ENCODE peak calls at places on chromosomes 1 and 21, in five cellular contexts. S is neural progenitor cell, G is H9, R is left ventricle myocardium inferior, A is mammary epithelial cell. Q is an unnamed sample.

GRCh38 chr1:53546409-53547155 is 87.4 kb downstream of the DMRTB1 start:
- DNase-seq in S (no peak), G (no peak), R (peak; percentile 2), A (no peak), Q (peak; percentile 33)

GRCh38 chr1:12014141-12014981 is 4.9 kb upstream of the MIIP start:
- DNase-seq in S (no peak), G (peak; percentile 65), R (no peak), A (peak; percentile 83), Q (peak; percentile 76)

GRCh38 chr1:153540394-153541361 is at the start of gene S100A5:
- DNase-seq in S (peak; percentile 1), G (no peak), R (no peak), A (peak; percentile 66), Q (no peak)

GRCh38 chr1:111417755-111418154 is 9.8 kb downstream of the OVGP1 start:
- DNase-seq in S (no peak), G (no peak), R (no peak), A (no peak), Q (no peak)

GRCh38 chr1:186236921-186237320 is 138.1 kb downstream of the TPR start:
- DNase-seq in S (no peak), G (no peak), R (no peak), A (peak; percentile 93), Q (no peak)

GRCh38 chr1:38044224-38045215 is 2.1 kb downstream of the POU3F1 start:
- DNase-seq in S (no peak), G (no peak), R (no peak), A (no peak), Q (no peak)

GRCh38 chr1:119380304-119380703 is 11.7 kb downstream of the HAO2 start:
- DNase-seq in S (no peak), G (no peak), R (no peak), A (no peak), Q (no peak)

GRCh38 chr1:87794788-87795614 is 466.3 kb downstream of the LMO4 start:
- DNase-seq in S (no peak), G (no peak), R (no peak), A (peak; percentile 64), Q (no peak)

GRCh38 chr1:113677250-113678158 is 81.8 kb downstream of the PHTF1 start:
- DNase-seq in S (peak; percentile 67), G (no peak), R (no peak), A (peak; percentile 11), Q (no peak)

GRCh38 chr21:36709030-36709867 is 10.3 kb downstream of the SIM2 start:
- DNase-seq in S (peak; percentile 49), G (peak; percentile 56), R (no peak), A (no peak), Q (peak; percentile 72)

GRCh38 chr1:205811660-205812059 is 1.3 kb downstream of the SLC41A1 start:
- DNase-seq in S (no peak), G (no peak), R (peak; percentile 70), A (no peak), Q (no peak)

DNA sequence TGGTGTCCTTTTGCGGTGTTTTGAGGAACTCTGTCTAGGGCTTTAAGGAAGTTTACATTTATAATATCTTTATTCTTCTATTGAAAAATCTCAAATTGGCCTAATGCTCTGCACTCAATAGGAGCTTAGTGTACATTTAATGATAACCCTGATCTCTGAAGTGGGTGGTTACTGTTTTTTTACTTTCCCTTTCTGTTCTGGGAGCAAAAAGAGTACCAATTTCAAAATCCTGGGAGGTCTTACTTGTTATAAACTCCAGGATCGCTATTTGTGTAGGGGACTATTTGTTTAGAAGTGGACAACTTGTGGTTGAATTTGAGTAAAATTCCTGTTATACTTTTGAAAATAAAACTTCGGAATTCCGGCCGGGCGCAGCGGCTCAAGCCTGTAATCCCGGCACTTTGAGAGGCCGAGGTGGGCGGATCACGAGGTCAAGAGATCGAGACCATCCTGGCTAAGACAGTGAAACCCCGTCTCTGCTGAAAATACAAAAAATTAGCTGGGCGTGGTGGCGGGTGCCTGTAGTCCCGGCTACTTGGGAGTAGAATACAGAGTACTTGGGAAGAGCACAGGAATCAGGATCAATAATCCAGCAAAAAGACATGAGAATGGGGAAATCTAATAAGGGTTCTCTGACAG is 1.1 kb downstream of the C4BPB start:
- DNase-seq in S (no peak), G (no peak), R (no peak), A (no peak), Q (no peak)
- H3K27ac ChIP-seq in S (no peak overlapping the region), G (no peak overlapping the region), R (no peak overlapping the region), A (no peak overlapping the region), Q (no peak overlapping the region)

GRCh38 chr1:203289281-203289981 is 15.9 kb upstream of the BTG2 start:
- DNase-seq in S (no peak), G (no peak), R (no peak), A (no peak), Q (peak; percentile 72)

GRCh38 chr1:203286161-203286984 is 18.9 kb upstream of the BTG2 start:
- DNase-seq in S (peak; percentile 49), G (no peak), R (no peak), A (peak; percentile 71), Q (peak; percentile 69)

GRCh38 chr1:203288351-203288894 is 16.9 kb upstream of the BTG2 start:
- DNase-seq in S (no peak), G (no peak), R (no peak), A (no peak), Q (no peak)

GRCh38 chr1:203287109-203287893 is 18.0 kb upstream of the BTG2 start:
- DNase-seq in S (no peak), G (no peak), R (peak; percentile 55), A (no peak), Q (peak; percentile 71)

GRCh38 chr1:203287896-203288295 is 17.4 kb upstream of the BTG2 start:
- DNase-seq in S (no peak), G (no peak), R (no peak), A (no peak), Q (no peak)
- H3K27ac ChIP-seq in S (no peak overlapping the region), G (no peak overlapping the region), R (peak overlapping the region; percentile 90), A (no peak overlapping the region), Q (no peak overlapping the region)

DNA sequence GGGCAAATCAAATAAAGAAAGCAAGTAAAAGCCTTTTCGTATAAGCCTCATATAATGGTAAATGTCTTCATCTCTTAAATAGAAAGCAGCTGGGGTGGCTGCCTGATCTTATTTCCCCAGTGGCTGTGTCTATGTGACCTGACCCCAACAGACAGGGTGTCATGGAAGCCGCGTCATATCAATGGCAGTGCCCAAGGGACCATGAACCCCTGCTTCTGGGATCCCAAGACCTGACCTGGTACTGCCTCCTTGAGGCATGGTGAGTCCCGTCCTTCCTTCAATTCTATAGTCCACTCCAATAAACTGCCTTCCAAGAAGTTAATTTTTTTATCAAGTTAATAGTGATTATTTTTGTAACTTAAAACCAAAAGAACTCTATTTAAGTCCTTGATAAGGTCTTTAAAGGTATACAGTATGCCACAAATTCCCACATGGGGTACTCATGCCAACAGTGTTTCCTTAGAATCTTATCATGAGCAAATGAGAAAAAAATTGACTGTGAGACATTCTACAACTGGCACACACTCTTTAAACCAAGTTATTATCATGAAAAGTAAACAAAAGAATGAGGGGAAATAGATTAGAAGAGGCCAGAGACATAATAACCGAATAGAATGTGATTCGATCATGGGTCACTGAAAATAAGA is 104.6 kb downstream of the ADSS2 start:
- DNase-seq in S (no peak), G (peak; percentile 8), R (no peak), A (no peak), Q (peak; percentile 15)
- H3K27ac ChIP-seq in S (no peak overlapping the region), G (no peak overlapping the region), R (no peak overlapping the region), A (no peak overlapping the region), Q (no peak overlapping the region)

GRCh38 chr1:45552309-45552708 is 1.7 kb downstream of the AKR1A1 start:
- DNase-seq in S (no peak), G (no peak), R (no peak), A (peak; percentile 87), Q (no peak)
- H3K27ac ChIP-seq in S (no peak overlapping the region), G (no peak overlapping the region), R (no peak overlapping the region), A (peak overlapping the region; percentile 58), Q (no peak overlapping the region)

Q was measured in endodermal cell.